ENCODE peak calls at places on chromosomes 11 and 22, in seven cellular contexts. D is IMR-90; A is GM13977; E is NCI-H69; F is activated naive CD4-positive, alpha-beta T cell; W is A549; B is HTR-8/SVneo. N is an unnamed sample.

GRCh38 chr11:118223992-118224391 is 819 bp downstream of the JAML start:
- DNase-seq in D (no peak), F (no peak), A (no peak), W (no peak), B (no peak), E (no peak), N (no peak)

GRCh38 chr11:120208012-120208441 is 2.8 kb upstream of the OAF start:
- DNase-seq in E (no peak), A (no peak), B (no peak), D (no peak), W (no peak), F (no peak), N (no peak)

GRCh38 chr22:46070215-46070721 is 80.1 kb upstream of the PPARA start:
- DNase-seq in B (no peak), E (peak), W (no peak), A (no peak), D (peak), F (no peak), N (no peak)

GRCh38 chr22:23837496-23837859 is 1.3 kb downstream of the DERL3 start:
- DNase-seq in W (no peak), A (no peak), E (no peak), D (no peak), B (no peak), F (no peak), N (no peak)

GRCh38 chr11:124746621-124747243 is 5.3 kb downstream of the VSIG2 start:
- DNase-seq in B (no peak), F (peak), D (peak), E (peak), A (peak), W (peak), N (peak)

GRCh38 chr11:27233654-27234042 is 129.4 kb downstream of the CCDC34 start:
- DNase-seq in B (no peak), W (no peak), F (no peak), E (peak), A (no peak), D (no peak), N (no peak)

GRCh38 chr22:30301995-30302809 is 12.9 kb upstream of the CASTOR1 start:
- DNase-seq in W (no peak), E (no peak), D (peak), F (no peak), A (no peak), B (no peak), N (no peak)

GRCh38 chr22:28950567-28951411 is 67.4 kb downstream of the ZNRF3 start:
- DNase-seq in D (no peak), E (peak), A (no peak), W (no peak), B (no peak), F (no peak), N (no peak)

GRCh38 chr11:69116671-69117070 is 39.1 kb upstream of the SMIM38 start:
- DNase-seq in D (no peak), W (no peak), E (no peak), A (no peak), B (no peak), F (no peak), N (no peak)

GRCh38 chr11:39113606-39114005 is 2345.8 kb downstream of the LRRC4C start:
- DNase-seq in F (no peak), E (no peak), A (no peak), D (no peak), B (no peak), W (no peak), N (no peak)

GRCh38 chr11:99244613-99245012 is 223.9 kb downstream of the CNTN5 start:
- DNase-seq in D (peak), B (no peak), F (no peak), E (no peak), A (no peak), W (no peak), N (no peak)

GRCh38 chr11:12693485-12694181 is 19.4 kb downstream of the TEAD1 start:
- DNase-seq in E (peak), W (peak), A (no peak), D (peak), B (peak), F (no peak), N (peak)

GRCh38 chr11:23404225-23405160 is 544.2 kb upstream of the CCDC179 start:
- DNase-seq in W (no peak), E (no peak), F (no peak), D (no peak), B (no peak), A (no peak), N (no peak)

GRCh38 chr11:130131957-130132850 is 27.4 kb upstream of the ST14 start:
- DNase-seq in D (peak), B (peak), A (peak), E (peak), W (peak), F (no peak), N (peak)

GRCh38 chr11:2790581-2790925 is 90.8 kb upstream of the KCNQ1OT1 start:
- DNase-seq in F (no peak), D (no peak), A (no peak), W (no peak), E (no peak), B (no peak), N (no peak)

GRCh38 chr11:111157571-111157970 is 88.0 kb upstream of the POU2AF2 start:
- DNase-seq in E (no peak), B (no peak), W (no peak), D (no peak), F (no peak), A (no peak), N (no peak)

GRCh38 chr11:95059031-95059430 is 7.7 kb upstream of the SRSF8 start:
- DNase-seq in F (no peak), B (no peak), A (no peak), W (no peak), E (no peak), D (no peak), N (no peak)

GRCh38 chr11:93608280-93608862 is 53.1 kb upstream of the CEP295 start:
- DNase-seq in E (no peak), D (no peak), B (no peak), W (no peak), F (no peak), A (no peak), N (no peak)

GRCh38 chr11:33718441-33718840 is 17.8 kb downstream of the CD59 start:
- DNase-seq in B (no peak), W (no peak), E (no peak), A (no peak), D (no peak), F (no peak), N (no peak)

GRCh38 chr11:134861490-134862107 is 449.6 kb upstream of the B3GAT1 start:
- DNase-seq in W (no peak), E (no peak), F (no peak), D (no peak), B (no peak), A (no peak), N (no peak)

GRCh38 chr22:42399315-42400271 is 32.6 kb downstream of the NFAM1 start:
- DNase-seq in F (no peak), E (peak), W (no peak), A (no peak), B (no peak), D (no peak), N (peak)

GRCh38 chr11:67060111-67060522 is 3.5 kb downstream of the RHOD start:
- DNase-seq in D (peak), E (no peak), W (peak), F (no peak), A (no peak), B (no peak), N (no peak)

GRCh38 chr11:17395554-17395961 is 7.1 kb upstream of the KCNJ11 start:
- DNase-seq in A (peak), D (no peak), W (no peak), F (no peak), B (no peak), E (no peak), N (no peak)

GRCh38 chr11:18393581-18394299 is 623 bp upstream of the LDHA start:
- DNase-seq in E (no peak), A (peak), B (peak), D (no peak), W (peak), F (no peak), N (no peak)

GRCh38 chr11:111195192-111195591 is 50.3 kb upstream of the POU2AF2 start:
- DNase-seq in D (peak), A (no peak), W (no peak), F (no peak), B (no peak), E (no peak), N (no peak)

GRCh38 chr11:3796796-3797328 is 492 bp downstream of the NUP98 start:
- DNase-seq in E (peak), F (no peak), W (peak), B (peak), D (no peak), A (no peak), N (no peak)

GRCh38 chr11:64231536-64231935 is 1.2 kb downstream of the DNAJC4 start:
- DNase-seq in W (no peak), D (no peak), E (no peak), F (no peak), B (no peak), A (no peak), N (no peak)

GRCh38 chr11:119694334-119694733 is 34.7 kb downstream of the NECTIN1 start:
- DNase-seq in W (no peak), D (no peak), A (peak), E (peak), F (no peak), B (no peak), N (no peak)

GRCh38 chr11:128502736-128503135 is 84.6 kb downstream of the ETS1 start:
- DNase-seq in F (no peak), D (peak), W (no peak), E (no peak), A (no peak), B (no peak), N (no peak)

GRCh38 chr22:22887621-22888503 is at the start of gene IGLL5:
- DNase-seq in W (no peak), E (no peak), F (no peak), B (no peak), A (peak), D (no peak), N (no peak)

GRCh38 chr11:76207642-76208378 is 1.5 kb upstream of the WNT11 start:
- DNase-seq in F (peak), D (peak), E (peak), B (peak), W (peak), A (peak), N (peak)

GRCh38 chr11:79097279-79097875 is 343.5 kb downstream of the TENM4 start:
- DNase-seq in B (no peak), D (no peak), A (no peak), E (no peak), F (no peak), W (no peak), N (no peak)

GRCh38 chr11:79321282-79321681 is 119.5 kb downstream of the TENM4 start:
- DNase-seq in D (peak), A (no peak), W (no peak), F (no peak), B (no peak), E (peak), N (no peak)

GRCh38 chr11:117861151-117862018 is 15.1 kb downstream of the FXYD6 start:
- DNase-seq in F (no peak), A (no peak), B (peak), D (no peak), W (no peak), E (peak), N (no peak)

GRCh38 chr22:45235101-45235777 is 5.5 kb downstream of the KIAA0930 start:
- DNase-seq in D (no peak), W (no peak), B (no peak), E (peak), A (peak), F (no peak), N (no peak)

GRCh38 chr11:66969584-66970205 is 5.4 kb upstream of the C11orf86 start:
- DNase-seq in E (no peak), F (no peak), D (peak), W (no peak), B (no peak), A (no peak), N (no peak)

GRCh38 chr11:104573431-104573830 is 324.8 kb downstream of the CASP12 start:
- DNase-seq in A (no peak), F (no peak), E (no peak), B (peak), W (no peak), D (peak), N (no peak)

GRCh38 chr11:82105331-82105992 is 628.2 kb downstream of the FAM181B start:
- DNase-seq in A (no peak), F (no peak), D (no peak), E (no peak), B (no peak), W (no peak), N (no peak)

GRCh38 chr11:84408946-84409411 is 1122.8 kb upstream of the CCDC90B start:
- DNase-seq in D (no peak), W (no peak), A (no peak), B (no peak), F (no peak), E (no peak), N (no peak)

GRCh38 chr11:119700030-119700429 is 29.0 kb downstream of the NECTIN1 start:
- DNase-seq in A (no peak), W (no peak), E (no peak), D (no peak), B (no peak), F (no peak), N (no peak)